ENCODE peak calls at places on chromosomes 2 and 18, in eight cellular contexts. One of them, this sample, is unnamed.

GRCh38 chr2:66189598-66189997 is 245.3 kb upstream of the MEIS1 start:
- DNase-seq in CD4-positive, alpha-beta T cell: no peak
- DNase-seq in fibroblast of lung: peak
- DNase-seq in natural killer cell: no peak
- DNase-seq in WERI-Rb-1: no peak
- DNase-seq in stomach: no peak
- DNase-seq in foreskin fibroblast: no peak
- DNase-seq in ovary: no peak
- DNase-seq in this sample: no peak

GRCh38 chr2:16104345-16105177 is 164.2 kb downstream of the MYCN start:
- DNase-seq in fibroblast of lung: no peak
- DNase-seq in stomach: no peak
- DNase-seq in WERI-Rb-1: peak
- DNase-seq in CD4-positive, alpha-beta T cell: no peak
- DNase-seq in foreskin fibroblast: no peak
- DNase-seq in natural killer cell: no peak
- DNase-seq in ovary: no peak
- DNase-seq in this sample: no peak

GRCh38 chr18:37019157-37019571 is 190.2 kb downstream of the KIAA1328 start:
- DNase-seq in natural killer cell: no peak
- DNase-seq in CD4-positive, alpha-beta T cell: no peak
- DNase-seq in stomach: no peak
- DNase-seq in WERI-Rb-1: peak
- DNase-seq in ovary: no peak
- DNase-seq in fibroblast of lung: peak
- DNase-seq in foreskin fibroblast: peak
- DNase-seq in this sample: no peak

GRCh38 chr2:10759151-10759714 is 37.8 kb downstream of the ATP6V1C2 start:
- DNase-seq in foreskin fibroblast: no peak
- DNase-seq in natural killer cell: no peak
- DNase-seq in fibroblast of lung: no peak
- DNase-seq in stomach: no peak
- DNase-seq in CD4-positive, alpha-beta T cell: no peak
- DNase-seq in ovary: no peak
- DNase-seq in WERI-Rb-1: no peak
- DNase-seq in this sample: no peak

GRCh38 chr2:19048593-19049264 is 309.7 kb downstream of the OSR1 start:
- DNase-seq in stomach: peak
- DNase-seq in ovary: peak
- DNase-seq in WERI-Rb-1: no peak
- DNase-seq in foreskin fibroblast: no peak
- DNase-seq in natural killer cell: no peak
- DNase-seq in fibroblast of lung: peak
- DNase-seq in CD4-positive, alpha-beta T cell: no peak
- DNase-seq in this sample: no peak

GRCh38 chr2:108626993-108627392 is 92.3 kb upstream of the RANBP2 start:
- DNase-seq in foreskin fibroblast: no peak
- DNase-seq in ovary: no peak
- DNase-seq in CD4-positive, alpha-beta T cell: no peak
- DNase-seq in stomach: no peak
- DNase-seq in fibroblast of lung: no peak
- DNase-seq in WERI-Rb-1: no peak
- DNase-seq in natural killer cell: no peak
- DNase-seq in this sample: no peak

GRCh38 chr2:30527859-30528258 is 80.8 kb downstream of the LCLAT1 start:
- DNase-seq in foreskin fibroblast: peak
- DNase-seq in stomach: peak
- DNase-seq in WERI-Rb-1: no peak
- DNase-seq in ovary: no peak
- DNase-seq in natural killer cell: no peak
- DNase-seq in fibroblast of lung: peak
- DNase-seq in CD4-positive, alpha-beta T cell: no peak
- DNase-seq in this sample: no peak

GRCh38 chr2:181458881-181459280 is 1.7 kb downstream of the ITGA4 start:
- DNase-seq in fibroblast of lung: no peak
- DNase-seq in stomach: no peak
- DNase-seq in natural killer cell: no peak
- DNase-seq in CD4-positive, alpha-beta T cell: no peak
- DNase-seq in ovary: no peak
- DNase-seq in foreskin fibroblast: no peak
- DNase-seq in WERI-Rb-1: no peak
- DNase-seq in this sample: no peak

GRCh38 chr2:233075966-233076339 is 15.8 kb downstream of the INPP5D start:
- DNase-seq in ovary: no peak
- DNase-seq in stomach: peak
- DNase-seq in foreskin fibroblast: no peak
- DNase-seq in WERI-Rb-1: no peak
- DNase-seq in natural killer cell: peak
- DNase-seq in fibroblast of lung: no peak
- DNase-seq in CD4-positive, alpha-beta T cell: no peak
- DNase-seq in this sample: no peak

GRCh38 chr2:235619544-235619943 is 125.7 kb downstream of the AGAP1 start:
- DNase-seq in natural killer cell: no peak
- DNase-seq in CD4-positive, alpha-beta T cell: no peak
- DNase-seq in stomach: no peak
- DNase-seq in foreskin fibroblast: no peak
- DNase-seq in ovary: no peak
- DNase-seq in WERI-Rb-1: no peak
- DNase-seq in fibroblast of lung: no peak
- DNase-seq in this sample: no peak

GRCh38 chr2:39837856-39838453 is 58.9 kb upstream of the THUMPD2 start:
- DNase-seq in ovary: no peak
- DNase-seq in natural killer cell: no peak
- DNase-seq in fibroblast of lung: peak
- DNase-seq in WERI-Rb-1: peak
- DNase-seq in CD4-positive, alpha-beta T cell: no peak
- DNase-seq in foreskin fibroblast: peak
- DNase-seq in stomach: peak
- DNase-seq in this sample: peak

GRCh38 chr2:203718087-203718486 is 11.6 kb downstream of the CD28 start:
- DNase-seq in fibroblast of lung: no peak
- DNase-seq in foreskin fibroblast: no peak
- DNase-seq in ovary: no peak
- DNase-seq in stomach: no peak
- DNase-seq in natural killer cell: no peak
- DNase-seq in WERI-Rb-1: no peak
- DNase-seq in CD4-positive, alpha-beta T cell: no peak
- DNase-seq in this sample: no peak

GRCh38 chr2:149330127-149331022 is at the start of gene LYPD6:
- DNase-seq in foreskin fibroblast: peak
- DNase-seq in ovary: peak
- DNase-seq in stomach: peak
- DNase-seq in WERI-Rb-1: peak
- DNase-seq in fibroblast of lung: peak
- DNase-seq in CD4-positive, alpha-beta T cell: no peak
- DNase-seq in natural killer cell: no peak
- DNase-seq in this sample: no peak

GRCh38 chr2:23121968-23122648 is 262.9 kb upstream of the KLHL29 start:
- DNase-seq in WERI-Rb-1: no peak
- DNase-seq in ovary: no peak
- DNase-seq in stomach: no peak
- DNase-seq in foreskin fibroblast: no peak
- DNase-seq in fibroblast of lung: no peak
- DNase-seq in CD4-positive, alpha-beta T cell: no peak
- DNase-seq in natural killer cell: no peak
- DNase-seq in this sample: no peak

GRCh38 chr2:69449906-69450305 is 12.7 kb upstream of the NFU1 start:
- DNase-seq in foreskin fibroblast: peak
- DNase-seq in ovary: no peak
- DNase-seq in natural killer cell: no peak
- DNase-seq in WERI-Rb-1: no peak
- DNase-seq in fibroblast of lung: peak
- DNase-seq in CD4-positive, alpha-beta T cell: no peak
- DNase-seq in stomach: no peak
- DNase-seq in this sample: no peak

GRCh38 chr2:25280066-25280687 is 61.5 kb downstream of the DNMT3A start:
- DNase-seq in ovary: no peak
- DNase-seq in WERI-Rb-1: no peak
- DNase-seq in natural killer cell: no peak
- DNase-seq in fibroblast of lung: no peak
- DNase-seq in foreskin fibroblast: no peak
- DNase-seq in CD4-positive, alpha-beta T cell: no peak
- DNase-seq in stomach: no peak
- DNase-seq in this sample: no peak

GRCh38 chr2:190121971-190122370 is 59.4 kb upstream of the MSTN start:
- DNase-seq in foreskin fibroblast: peak
- DNase-seq in natural killer cell: no peak
- DNase-seq in ovary: no peak
- DNase-seq in CD4-positive, alpha-beta T cell: no peak
- DNase-seq in stomach: no peak
- DNase-seq in WERI-Rb-1: no peak
- DNase-seq in fibroblast of lung: peak
- DNase-seq in this sample: no peak

GRCh38 chr2:177165103-177165583 is 47.5 kb upstream of the HNRNPA3 start:
- DNase-seq in CD4-positive, alpha-beta T cell: no peak
- DNase-seq in stomach: no peak
- DNase-seq in WERI-Rb-1: peak
- DNase-seq in foreskin fibroblast: peak
- DNase-seq in natural killer cell: no peak
- DNase-seq in ovary: peak
- DNase-seq in fibroblast of lung: peak
- DNase-seq in this sample: no peak

GRCh38 chr2:197239434-197239833 is 71.1 kb downstream of the ANKRD44 start:
- DNase-seq in CD4-positive, alpha-beta T cell: no peak
- DNase-seq in WERI-Rb-1: no peak
- DNase-seq in ovary: no peak
- DNase-seq in fibroblast of lung: no peak
- DNase-seq in natural killer cell: no peak
- DNase-seq in foreskin fibroblast: no peak
- DNase-seq in stomach: no peak
- DNase-seq in this sample: no peak

GRCh38 chr2:136920652-136921333 is 155.4 kb downstream of the THSD7B start:
- DNase-seq in natural killer cell: no peak
- DNase-seq in WERI-Rb-1: peak
- DNase-seq in stomach: no peak
- DNase-seq in CD4-positive, alpha-beta T cell: no peak
- DNase-seq in fibroblast of lung: no peak
- DNase-seq in foreskin fibroblast: no peak
- DNase-seq in ovary: no peak
- DNase-seq in this sample: no peak

GRCh38 chr2:158921599-158922408 is 46.6 kb upstream of the TANC1 start:
- DNase-seq in natural killer cell: no peak
- DNase-seq in foreskin fibroblast: no peak
- DNase-seq in WERI-Rb-1: no peak
- DNase-seq in ovary: no peak
- DNase-seq in stomach: no peak
- DNase-seq in fibroblast of lung: no peak
- DNase-seq in CD4-positive, alpha-beta T cell: no peak
- DNase-seq in this sample: no peak

GRCh38 chr2:220154243-220154642 is 526.8 kb downstream of the SLC4A3 start:
- DNase-seq in fibroblast of lung: no peak
- DNase-seq in WERI-Rb-1: no peak
- DNase-seq in stomach: no peak
- DNase-seq in ovary: no peak
- DNase-seq in natural killer cell: no peak
- DNase-seq in foreskin fibroblast: no peak
- DNase-seq in CD4-positive, alpha-beta T cell: no peak
- DNase-seq in this sample: no peak
- TF ChIP-seq CTCF in fibroblast of lung: no peak
- TF ChIP-seq CTCF in WERI-Rb-1: no peak
- TF ChIP-seq CTCF in stomach: no peak
- TF ChIP-seq CTCF in ovary: no peak
- TF ChIP-seq CTCF in natural killer cell: no peak
- TF ChIP-seq CTCF in foreskin fibroblast: no peak
- TF ChIP-seq CTCF in CD4-positive, alpha-beta T cell: no peak
- TF ChIP-seq CTCF in this sample: peak

DNA sequence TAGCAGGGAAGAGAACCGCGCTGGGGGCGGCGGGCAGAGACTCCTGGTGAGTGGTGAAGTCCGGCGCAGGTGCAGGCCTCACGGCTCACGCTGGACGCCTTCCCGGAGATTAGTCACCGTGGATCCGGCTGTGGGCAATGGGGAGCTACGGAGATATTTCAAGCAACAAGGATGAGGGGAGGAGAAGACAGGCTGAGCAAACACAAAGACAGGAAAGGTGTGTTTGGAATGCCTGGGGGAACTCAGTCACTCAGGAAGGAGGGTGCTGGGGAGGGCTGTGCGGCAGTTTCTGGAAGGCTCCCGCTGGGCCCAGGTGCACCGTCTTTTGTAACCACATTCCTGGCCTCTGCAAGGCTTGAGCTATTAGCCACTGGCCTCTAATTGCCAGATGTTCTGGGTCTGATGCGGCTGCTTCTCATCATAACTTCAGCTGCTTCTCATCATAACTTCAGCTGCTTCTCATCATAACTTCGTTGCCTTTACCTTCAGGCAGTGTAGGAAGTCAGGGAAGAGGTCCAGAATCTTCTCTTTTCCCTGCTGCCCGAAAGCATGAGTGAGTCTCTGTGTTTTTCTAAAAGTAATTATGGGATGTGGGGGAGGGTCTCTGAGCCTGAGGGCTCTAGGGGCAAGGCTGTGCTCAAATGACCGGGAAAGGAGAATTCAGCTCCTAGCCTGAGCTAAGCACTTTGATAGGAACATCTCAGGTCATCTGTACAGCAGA is 118.9 kb downstream of the PXDN start:
- DNase-seq in foreskin fibroblast: peak
- DNase-seq in ovary: no peak
- DNase-seq in WERI-Rb-1: peak
- DNase-seq in natural killer cell: no peak
- DNase-seq in CD4-positive, alpha-beta T cell: no peak
- DNase-seq in fibroblast of lung: peak
- DNase-seq in stomach: no peak
- DNase-seq in this sample: peak
- TF ChIP-seq CTCF in foreskin fibroblast: no peak
- TF ChIP-seq CTCF in ovary: no peak
- TF ChIP-seq CTCF in WERI-Rb-1: no peak
- TF ChIP-seq CTCF in natural killer cell: no peak
- TF ChIP-seq CTCF in CD4-positive, alpha-beta T cell: no peak
- TF ChIP-seq CTCF in fibroblast of lung: no peak
- TF ChIP-seq CTCF in stomach: no peak
- TF ChIP-seq CTCF in this sample: no peak

GRCh38 chr18:69958422-69958821 is 10.7 kb upstream of the CD226 start:
- DNase-seq in CD4-positive, alpha-beta T cell: no peak
- DNase-seq in WERI-Rb-1: no peak
- DNase-seq in natural killer cell: no peak
- DNase-seq in ovary: no peak
- DNase-seq in fibroblast of lung: no peak
- DNase-seq in foreskin fibroblast: no peak
- DNase-seq in stomach: no peak
- DNase-seq in this sample: no peak
- TF ChIP-seq CTCF in CD4-positive, alpha-beta T cell: no peak
- TF ChIP-seq CTCF in WERI-Rb-1: no peak
- TF ChIP-seq CTCF in natural killer cell: no peak
- TF ChIP-seq CTCF in ovary: no peak
- TF ChIP-seq CTCF in fibroblast of lung: no peak
- TF ChIP-seq CTCF in foreskin fibroblast: no peak
- TF ChIP-seq CTCF in stomach: no peak
- TF ChIP-seq CTCF in this sample: no peak

GRCh38 chr18:3660719-3661118 is 210.7 kb downstream of the TGIF1 start:
- DNase-seq in fibroblast of lung: no peak
- DNase-seq in WERI-Rb-1: no peak
- DNase-seq in CD4-positive, alpha-beta T cell: no peak
- DNase-seq in ovary: no peak
- DNase-seq in foreskin fibroblast: no peak
- DNase-seq in stomach: no peak
- DNase-seq in natural killer cell: no peak
- DNase-seq in this sample: no peak
- TF ChIP-seq CTCF in fibroblast of lung: no peak
- TF ChIP-seq CTCF in WERI-Rb-1: no peak
- TF ChIP-seq CTCF in CD4-positive, alpha-beta T cell: no peak
- TF ChIP-seq CTCF in ovary: no peak
- TF ChIP-seq CTCF in foreskin fibroblast: no peak
- TF ChIP-seq CTCF in stomach: no peak
- TF ChIP-seq CTCF in natural killer cell: no peak
- TF ChIP-seq CTCF in this sample: no peak